ENCODE peak calls at places on chromosomes 1 and 21, in nine cellular contexts. One of them, this sample, is unnamed.
A peak's percentile ranks its signal among the peaks of the same experiment; 100 is the strongest.

GRCh38 chr1:192860478-192861185 is 51.8 kb downstream of the RGS2 start:
- DNase-seq in naive thymus-derived CD4-positive, alpha-beta T cell: no peak
- DNase-seq in colonic mucosa: no peak
- DNase-seq in CD4-positive, alpha-beta T cell: no peak
- DNase-seq in H9: no peak
- DNase-seq in adrenal gland: no peak
- DNase-seq in aorta: no peak
- DNase-seq in MM.1S: peak; percentile 30
- DNase-seq in right atrium auricular region: no peak
- DNase-seq in this sample: no peak

GRCh38 chr1:36151845-36152203 is 2.5 kb upstream of the TRAPPC3 start:
- DNase-seq in naive thymus-derived CD4-positive, alpha-beta T cell: peak; percentile 62
- DNase-seq in colonic mucosa: peak; percentile 49
- DNase-seq in CD4-positive, alpha-beta T cell: peak; percentile 54
- DNase-seq in H9: no peak
- DNase-seq in adrenal gland: no peak
- DNase-seq in aorta: no peak
- DNase-seq in MM.1S: peak; percentile 24
- DNase-seq in right atrium auricular region: no peak
- DNase-seq in this sample: peak; percentile 61

GRCh38 chr1:62716397-62716796 is 28.2 kb upstream of the DOCK7 start:
- DNase-seq in naive thymus-derived CD4-positive, alpha-beta T cell: no peak
- DNase-seq in colonic mucosa: no peak
- DNase-seq in CD4-positive, alpha-beta T cell: no peak
- DNase-seq in H9: no peak
- DNase-seq in adrenal gland: no peak
- DNase-seq in aorta: no peak
- DNase-seq in MM.1S: no peak
- DNase-seq in right atrium auricular region: no peak
- DNase-seq in this sample: no peak

GRCh38 chr1:9691726-9692125 is 40.2 kb downstream of the PIK3CD start:
- DNase-seq in naive thymus-derived CD4-positive, alpha-beta T cell: no peak
- DNase-seq in colonic mucosa: no peak
- DNase-seq in CD4-positive, alpha-beta T cell: no peak
- DNase-seq in H9: no peak
- DNase-seq in adrenal gland: no peak
- DNase-seq in aorta: no peak
- DNase-seq in MM.1S: no peak
- DNase-seq in right atrium auricular region: no peak
- DNase-seq in this sample: no peak

GRCh38 chr1:159924025-159924790 is 1.1 kb downstream of the TAGLN2 start:
- DNase-seq in naive thymus-derived CD4-positive, alpha-beta T cell: peak; percentile 82
- DNase-seq in colonic mucosa: peak; percentile 90
- DNase-seq in CD4-positive, alpha-beta T cell: peak; percentile 44
- DNase-seq in H9: peak; percentile 71
- DNase-seq in adrenal gland: peak; percentile 85
- DNase-seq in aorta: peak; percentile 95
- DNase-seq in MM.1S: peak; percentile 38
- DNase-seq in right atrium auricular region: peak; percentile 95
- DNase-seq in this sample: peak; percentile 44

GRCh38 chr1:16918371-16918770 is 3.4 kb upstream of the CROCC start:
- DNase-seq in naive thymus-derived CD4-positive, alpha-beta T cell: no peak
- DNase-seq in colonic mucosa: no peak
- DNase-seq in CD4-positive, alpha-beta T cell: no peak
- DNase-seq in H9: no peak
- DNase-seq in adrenal gland: no peak
- DNase-seq in aorta: peak; percentile 23
- DNase-seq in MM.1S: no peak
- DNase-seq in right atrium auricular region: no peak
- DNase-seq in this sample: no peak

GRCh38 chr1:75520862-75521261 is 90.1 kb downstream of the SLC44A5 start:
- DNase-seq in naive thymus-derived CD4-positive, alpha-beta T cell: no peak
- DNase-seq in colonic mucosa: no peak
- DNase-seq in CD4-positive, alpha-beta T cell: no peak
- DNase-seq in H9: no peak
- DNase-seq in adrenal gland: no peak
- DNase-seq in aorta: no peak
- DNase-seq in MM.1S: no peak
- DNase-seq in right atrium auricular region: no peak
- DNase-seq in this sample: no peak

GRCh38 chr1:156796340-156797097 is 20.1 kb downstream of the SH2D2A start:
- DNase-seq in naive thymus-derived CD4-positive, alpha-beta T cell: no peak
- DNase-seq in colonic mucosa: no peak
- DNase-seq in CD4-positive, alpha-beta T cell: no peak
- DNase-seq in H9: no peak
- DNase-seq in adrenal gland: no peak
- DNase-seq in aorta: no peak
- DNase-seq in MM.1S: no peak
- DNase-seq in right atrium auricular region: no peak
- DNase-seq in this sample: no peak

GRCh38 chr1:202834771-202835547 is 24.2 kb downstream of the PCAT6 start:
- DNase-seq in naive thymus-derived CD4-positive, alpha-beta T cell: peak; percentile 54
- DNase-seq in colonic mucosa: no peak
- DNase-seq in CD4-positive, alpha-beta T cell: no peak
- DNase-seq in H9: no peak
- DNase-seq in adrenal gland: no peak
- DNase-seq in aorta: no peak
- DNase-seq in MM.1S: no peak
- DNase-seq in right atrium auricular region: no peak
- DNase-seq in this sample: no peak

GRCh38 chr1:20546637-20547036 is 5.7 kb upstream of the FAM43B start:
- DNase-seq in naive thymus-derived CD4-positive, alpha-beta T cell: no peak
- DNase-seq in colonic mucosa: no peak
- DNase-seq in CD4-positive, alpha-beta T cell: no peak
- DNase-seq in H9: no peak
- DNase-seq in adrenal gland: no peak
- DNase-seq in aorta: no peak
- DNase-seq in MM.1S: no peak
- DNase-seq in right atrium auricular region: no peak
- DNase-seq in this sample: no peak

GRCh38 chr1:224872832-224873644 is 56.4 kb upstream of the DNAH14 start:
- DNase-seq in naive thymus-derived CD4-positive, alpha-beta T cell: no peak
- DNase-seq in colonic mucosa: no peak
- DNase-seq in CD4-positive, alpha-beta T cell: no peak
- DNase-seq in H9: peak; percentile 33
- DNase-seq in adrenal gland: no peak
- DNase-seq in aorta: no peak
- DNase-seq in MM.1S: no peak
- DNase-seq in right atrium auricular region: no peak
- DNase-seq in this sample: no peak

GRCh38 chr1:94953741-94954140 is 26.8 kb upstream of the CNN3 start:
- DNase-seq in naive thymus-derived CD4-positive, alpha-beta T cell: no peak
- DNase-seq in colonic mucosa: no peak
- DNase-seq in CD4-positive, alpha-beta T cell: no peak
- DNase-seq in H9: no peak
- DNase-seq in adrenal gland: no peak
- DNase-seq in aorta: no peak
- DNase-seq in MM.1S: no peak
- DNase-seq in right atrium auricular region: no peak
- DNase-seq in this sample: no peak

GRCh38 chr21:26965567-26966359 is 1.1 kb downstream of the ADAMTS5 start:
- DNase-seq in naive thymus-derived CD4-positive, alpha-beta T cell: no peak
- DNase-seq in colonic mucosa: peak; percentile 19
- DNase-seq in CD4-positive, alpha-beta T cell: no peak
- DNase-seq in H9: peak; percentile 89
- DNase-seq in adrenal gland: no peak
- DNase-seq in aorta: peak; percentile 48
- DNase-seq in MM.1S: no peak
- DNase-seq in right atrium auricular region: no peak
- DNase-seq in this sample: no peak

GRCh38 chr1:40745180-40745579 is 38.4 kb upstream of the KCNQ4 start:
- DNase-seq in naive thymus-derived CD4-positive, alpha-beta T cell: no peak
- DNase-seq in colonic mucosa: no peak
- DNase-seq in CD4-positive, alpha-beta T cell: no peak
- DNase-seq in H9: no peak
- DNase-seq in adrenal gland: no peak
- DNase-seq in aorta: no peak
- DNase-seq in MM.1S: no peak
- DNase-seq in right atrium auricular region: no peak
- DNase-seq in this sample: no peak

GRCh38 chr1:40743860-40744259 is 39.7 kb upstream of the KCNQ4 start:
- DNase-seq in naive thymus-derived CD4-positive, alpha-beta T cell: no peak
- DNase-seq in colonic mucosa: no peak
- DNase-seq in CD4-positive, alpha-beta T cell: no peak
- DNase-seq in H9: no peak
- DNase-seq in adrenal gland: no peak
- DNase-seq in aorta: no peak
- DNase-seq in MM.1S: no peak
- DNase-seq in right atrium auricular region: no peak
- DNase-seq in this sample: no peak

GRCh38 chr1:40748841-40749718 is 34.5 kb upstream of the KCNQ4 start:
- DNase-seq in naive thymus-derived CD4-positive, alpha-beta T cell: no peak
- DNase-seq in colonic mucosa: peak; percentile 36
- DNase-seq in CD4-positive, alpha-beta T cell: no peak
- DNase-seq in H9: no peak
- DNase-seq in adrenal gland: no peak
- DNase-seq in aorta: no peak
- DNase-seq in MM.1S: no peak
- DNase-seq in right atrium auricular region: no peak
- DNase-seq in this sample: no peak

GRCh38 chr1:40743452-40743851 is 40.1 kb upstream of the KCNQ4 start:
- DNase-seq in naive thymus-derived CD4-positive, alpha-beta T cell: no peak
- DNase-seq in colonic mucosa: no peak
- DNase-seq in CD4-positive, alpha-beta T cell: no peak
- DNase-seq in H9: no peak
- DNase-seq in adrenal gland: no peak
- DNase-seq in aorta: no peak
- DNase-seq in MM.1S: no peak
- DNase-seq in right atrium auricular region: no peak
- DNase-seq in this sample: no peak

DNA sequence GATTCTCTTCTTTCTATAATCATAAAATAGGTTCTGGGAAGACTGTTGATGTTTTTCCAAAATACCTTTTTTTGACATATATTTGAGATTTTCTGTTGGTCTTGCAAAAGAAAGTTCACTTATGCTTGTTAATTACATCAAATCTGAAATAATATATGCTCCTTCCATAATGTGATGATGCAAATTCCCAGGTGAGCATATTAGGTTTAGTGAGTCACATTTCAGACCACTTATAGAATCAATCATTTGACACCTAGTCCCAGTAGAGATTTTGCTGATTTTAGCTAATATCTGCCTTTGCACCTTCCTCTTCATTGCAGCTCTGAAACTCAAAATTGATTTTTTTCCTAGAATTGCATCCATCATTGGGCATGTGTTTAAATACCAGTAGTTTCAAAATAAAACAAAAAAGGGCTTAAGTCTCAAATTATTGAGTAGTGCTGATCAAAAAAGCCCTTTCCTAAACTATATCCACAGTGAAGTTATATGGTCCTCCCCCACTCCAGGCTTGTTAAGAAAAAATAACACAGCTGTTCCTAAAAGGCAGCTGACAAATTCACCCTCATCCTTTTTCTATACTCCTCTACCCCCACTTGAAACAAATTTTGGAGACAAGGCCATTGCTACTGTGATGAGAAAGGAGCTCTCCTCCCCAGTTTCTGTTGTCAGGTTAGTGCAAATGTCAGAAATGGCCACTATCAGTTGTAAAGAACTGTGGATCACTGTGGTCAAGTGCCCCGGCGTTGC is 37.1 kb upstream of the KCNQ4 start:
- DNase-seq in naive thymus-derived CD4-positive, alpha-beta T cell: no peak
- DNase-seq in colonic mucosa: no peak
- DNase-seq in CD4-positive, alpha-beta T cell: no peak
- DNase-seq in H9: no peak
- DNase-seq in adrenal gland: no peak
- DNase-seq in aorta: no peak
- DNase-seq in MM.1S: no peak
- DNase-seq in right atrium auricular region: no peak
- DNase-seq in this sample: no peak
- H3K27ac ChIP-seq in naive thymus-derived CD4-positive, alpha-beta T cell: no peak overlapping the region
- H3K27ac ChIP-seq in colonic mucosa: no peak overlapping the region
- H3K27ac ChIP-seq in CD4-positive, alpha-beta T cell: no peak overlapping the region
- H3K27ac ChIP-seq in H9: no peak overlapping the region
- H3K27ac ChIP-seq in adrenal gland: no peak overlapping the region
- H3K27ac ChIP-seq in aorta: no peak overlapping the region
- H3K27ac ChIP-seq in MM.1S: no peak overlapping the region
- H3K27ac ChIP-seq in right atrium auricular region: no peak overlapping the region
- H3K27ac ChIP-seq in this sample: no peak overlapping the region

DNA sequence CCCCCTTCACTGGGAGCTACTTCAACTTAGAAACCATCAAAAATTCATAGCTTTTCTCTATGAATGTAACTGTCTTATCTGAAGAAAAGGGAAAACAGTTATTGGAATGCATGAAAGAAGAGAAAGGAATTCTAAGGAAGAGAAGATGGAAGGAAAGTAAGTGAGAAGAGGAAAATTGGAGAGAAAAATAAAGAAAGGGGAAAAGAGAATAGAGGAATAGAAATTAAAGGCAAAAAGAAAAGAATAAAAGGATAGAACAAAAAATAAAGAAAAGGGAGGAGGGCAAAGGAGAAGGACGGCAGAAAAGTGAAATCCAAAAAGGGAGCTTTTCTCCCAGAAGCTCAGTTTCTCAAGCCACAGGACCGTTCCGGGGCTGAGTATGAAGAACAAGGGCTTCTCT is 9.9 kb upstream of the PROX1 start:
- DNase-seq in naive thymus-derived CD4-positive, alpha-beta T cell: no peak
- DNase-seq in colonic mucosa: no peak
- DNase-seq in CD4-positive, alpha-beta T cell: no peak
- DNase-seq in H9: no peak
- DNase-seq in adrenal gland: no peak
- DNase-seq in aorta: no peak
- DNase-seq in MM.1S: no peak
- DNase-seq in right atrium auricular region: no peak
- DNase-seq in this sample: no peak
- H3K27ac ChIP-seq in naive thymus-derived CD4-positive, alpha-beta T cell: no peak overlapping the region
- H3K27ac ChIP-seq in colonic mucosa: no peak overlapping the region
- H3K27ac ChIP-seq in CD4-positive, alpha-beta T cell: no peak overlapping the region
- H3K27ac ChIP-seq in H9: no peak overlapping the region
- H3K27ac ChIP-seq in adrenal gland: no peak overlapping the region
- H3K27ac ChIP-seq in aorta: no peak overlapping the region
- H3K27ac ChIP-seq in MM.1S: no peak overlapping the region
- H3K27ac ChIP-seq in right atrium auricular region: no peak overlapping the region
- H3K27ac ChIP-seq in this sample: no peak overlapping the region

GRCh38 chr21:38853421-38853919 is 47.7 kb downstream of the ETS2 start:
- DNase-seq in naive thymus-derived CD4-positive, alpha-beta T cell: no peak
- DNase-seq in colonic mucosa: peak; percentile 15
- DNase-seq in CD4-positive, alpha-beta T cell: no peak
- DNase-seq in H9: no peak
- DNase-seq in adrenal gland: peak; percentile 43
- DNase-seq in aorta: no peak
- DNase-seq in MM.1S: no peak
- DNase-seq in right atrium auricular region: no peak
- DNase-seq in this sample: peak; percentile 71
- H3K27ac ChIP-seq in naive thymus-derived CD4-positive, alpha-beta T cell: no peak overlapping the region
- H3K27ac ChIP-seq in colonic mucosa: no peak overlapping the region
- H3K27ac ChIP-seq in CD4-positive, alpha-beta T cell: no peak overlapping the region
- H3K27ac ChIP-seq in H9: no peak overlapping the region
- H3K27ac ChIP-seq in adrenal gland: no peak overlapping the region
- H3K27ac ChIP-seq in aorta: no peak overlapping the region
- H3K27ac ChIP-seq in MM.1S: no peak overlapping the region
- H3K27ac ChIP-seq in right atrium auricular region: no peak overlapping the region
- H3K27ac ChIP-seq in this sample: no peak overlapping the region

DNA sequence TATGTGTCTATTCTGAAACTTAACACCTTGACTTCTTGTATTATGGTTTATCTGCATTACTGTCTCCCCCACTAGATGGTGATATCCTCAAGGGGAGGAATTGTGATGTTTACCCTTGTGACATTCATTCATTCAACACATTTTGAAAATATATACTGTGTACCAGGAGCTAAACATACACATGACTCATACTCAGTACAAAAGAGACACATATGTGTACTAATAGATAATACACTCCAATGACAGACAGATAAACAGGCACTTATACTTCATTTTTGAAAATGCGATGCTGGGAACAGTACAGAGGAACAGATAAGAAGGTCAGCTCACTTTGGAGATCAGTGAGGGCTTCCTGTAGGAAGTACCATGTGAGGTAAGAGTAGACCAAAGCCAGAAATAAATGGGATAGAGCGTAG is 8.9 kb upstream of the RAB3GAP2 start:
- DNase-seq in naive thymus-derived CD4-positive, alpha-beta T cell: no peak
- DNase-seq in colonic mucosa: no peak
- DNase-seq in CD4-positive, alpha-beta T cell: no peak
- DNase-seq in H9: no peak
- DNase-seq in adrenal gland: no peak
- DNase-seq in aorta: no peak
- DNase-seq in MM.1S: peak; percentile 32
- DNase-seq in right atrium auricular region: no peak
- DNase-seq in this sample: no peak
- H3K27ac ChIP-seq in naive thymus-derived CD4-positive, alpha-beta T cell: no peak overlapping the region
- H3K27ac ChIP-seq in colonic mucosa: no peak overlapping the region
- H3K27ac ChIP-seq in CD4-positive, alpha-beta T cell: no peak overlapping the region
- H3K27ac ChIP-seq in H9: no peak overlapping the region
- H3K27ac ChIP-seq in adrenal gland: no peak overlapping the region
- H3K27ac ChIP-seq in aorta: no peak overlapping the region
- H3K27ac ChIP-seq in MM.1S: no peak overlapping the region
- H3K27ac ChIP-seq in right atrium auricular region: no peak overlapping the region
- H3K27ac ChIP-seq in this sample: no peak overlapping the region